ENCODE peak calls at places on chromosomes 1 and 21, in six cellular contexts. R is GM23338, X is HCT116, Y is heart right ventricle, T is cardiac muscle cell, M is aorta. Q is an unnamed sample. For H3K4me1, the result is how much of the 10 kb centered on the place peaks cover.

GRCh38 chr1:223844962-223845809 is 561 bp downstream of the TP53BP2 start:
- DNase-seq in Y (peak), X (no peak), T (peak), M (no peak), R (peak), Q (peak)

GRCh38 chr1:9438431-9439073 is 100.7 kb upstream of the SLC25A33 start:
- DNase-seq in T (peak), M (peak), X (no peak), R (no peak), Y (peak), Q (peak)

GRCh38 chr21:21109736-21110135 is 111.5 kb downstream of the NCAM2 start:
- DNase-seq in X (no peak), R (no peak), Y (no peak), T (no peak), M (no peak), Q (no peak)

GRCh38 chr1:68954841-68955240 is 458.0 kb upstream of the DEPDC1 start:
- DNase-seq in T (no peak), X (no peak), Y (no peak), M (no peak), R (no peak), Q (no peak)

GRCh38 chr1:46411601-46412341 is 17.7 kb downstream of the FAAH start:
- DNase-seq in Y (no peak), X (no peak), M (peak), T (no peak), R (peak), Q (peak)

GRCh38 chr21:41289431-41289830 is 27.2 kb upstream of the FAM3B start:
- DNase-seq in M (no peak), X (peak), Y (no peak), R (peak), T (peak), Q (peak)

GRCh38 chr1:93021539-93022134 is 57.4 kb upstream of the MTF2 start:
- DNase-seq in X (peak), M (no peak), Y (no peak), R (peak), T (peak), Q (no peak)

GRCh38 chr1:44077421-44077820 is 41.2 kb upstream of the KLF17 start:
- DNase-seq in T (peak), X (no peak), Y (no peak), R (no peak), M (no peak), Q (no peak)

GRCh38 chr1:155893389-155894142 is 17.6 kb downstream of the RIT1 start:
- DNase-seq in Y (peak), M (no peak), T (peak), X (peak), R (no peak), Q (no peak)

GRCh38 chr1:91900538-91900937 is 14.6 kb upstream of the TGFBR3 start:
- DNase-seq in X (no peak), Y (no peak), T (peak), R (no peak), M (no peak), Q (no peak)

GRCh38 chr1:226702318-226702956 is 36.6 kb downstream of the ITPKB start:
- DNase-seq in R (no peak), X (no peak), T (peak), Y (no peak), M (no peak), Q (peak)

GRCh38 chr1:171794085-171794484 is 12.6 kb downstream of the METTL13 start:
- DNase-seq in Y (no peak), M (no peak), T (peak), X (no peak), R (no peak), Q (no peak)

GRCh38 chr21:44834951-44835646 is 17.2 kb upstream of the SUMO3 start:
- DNase-seq in M (peak), Y (no peak), X (no peak), T (no peak), R (no peak), Q (no peak)

GRCh38 chr1:96962807-96963206 is 241.2 kb downstream of the PTBP2 start:
- DNase-seq in R (no peak), M (no peak), T (peak), X (no peak), Y (no peak), Q (no peak)

GRCh38 chr1:101371259-101371658 is 134.4 kb downstream of the S1PR1 start:
- DNase-seq in M (no peak), X (peak), T (no peak), Y (no peak), R (no peak), Q (no peak)

GRCh38 chr1:157193702-157194391 is 55.7 kb upstream of the ETV3 start:
- DNase-seq in Y (peak), T (peak), X (peak), R (peak), M (peak), Q (peak)

GRCh38 chr1:7560128-7560527 is 211.0 kb upstream of the VAMP3 start:
- DNase-seq in M (peak), X (no peak), Y (no peak), T (no peak), R (no peak), Q (no peak)

GRCh38 chr1:194069168-194069830 is 882.9 kb upstream of the B3GALT2 start:
- DNase-seq in T (peak), M (peak), Y (peak), X (no peak), R (no peak), Q (no peak)

GRCh38 chr1:225942574-225942973 is 1.6 kb upstream of the LEFTY2 start:
- DNase-seq in T (no peak), X (no peak), R (no peak), M (peak), Y (peak), Q (peak)

GRCh38 chr1:212432706-212433576 is at the start of gene NENF:
- DNase-seq in X (peak), T (peak), M (peak), R (peak), Y (peak), Q (peak)

GRCh38 chr1:198099755-198100154 is 57.0 kb upstream of the NEK7 start:
- DNase-seq in Y (no peak), T (no peak), X (no peak), R (no peak), M (no peak), Q (no peak)

GRCh38 chr1:216075339-216075738 is 347.9 kb downstream of the USH2A start:
- DNase-seq in R (peak), M (no peak), T (peak), Y (no peak), X (no peak), Q (peak)

GRCh38 chr1:205345761-205346160 is 11.0 kb downstream of the KLHDC8A start:
- DNase-seq in Y (no peak), M (no peak), X (no peak), R (no peak), T (no peak), Q (no peak)

GRCh38 chr1:192610114-192610958 is 25.6 kb upstream of the RGS13 start:
- DNase-seq in M (no peak), R (peak), X (peak), T (peak), Y (no peak), Q (no peak)

GRCh38 chr1:178031856-178032320 is 62.0 kb upstream of the RASAL2 start:
- DNase-seq in T (peak), R (peak), X (peak), Y (peak), M (peak), Q (peak)

GRCh38 chr1:238252033-238252802 is 361.5 kb upstream of the ZP4 start:
- DNase-seq in X (no peak), M (no peak), T (peak), R (peak), Y (peak), Q (peak)

GRCh38 chr1:154759196-154759595 is 110.9 kb downstream of the KCNN3 start:
- DNase-seq in Y (no peak), T (no peak), M (peak), R (no peak), X (no peak), Q (no peak)

GRCh38 chr1:47207811-47208373 is 18.1 kb upstream of the PDZK1IP1 start:
- DNase-seq in M (no peak), T (no peak), R (no peak), X (no peak), Y (no peak), Q (no peak)

GRCh38 chr1:75723989-75724471 is 479 bp upstream of the ACADM start:
- DNase-seq in X (peak), M (peak), R (peak), Y (peak), T (peak), Q (no peak)

GRCh38 chr1:43990271-43991199 is 864 bp upstream of the CCDC24 start:
- DNase-seq in R (no peak), T (no peak), X (no peak), M (peak), Y (no peak), Q (no peak)

GRCh38 chr1:81800741-81801031 is at the start of gene ADGRL2:
- DNase-seq in R (peak), T (no peak), M (peak), X (no peak), Y (peak), Q (peak)

GRCh38 chr1:6603424-6603850 is 768 bp upstream of the KLHL21 start:
- DNase-seq in M (peak), R (peak), X (no peak), Y (peak), T (peak), Q (peak)

GRCh38 chr21:29146726-29147125 is 16.3 kb downstream of the MAP3K7CL start:
- DNase-seq in Y (no peak), T (no peak), X (no peak), R (no peak), M (no peak), Q (no peak)
- H3K4me1 ChIP-seq in Y (under half), T (under half), X (under half), R (under half), M (under half), Q (under half)

DNA sequence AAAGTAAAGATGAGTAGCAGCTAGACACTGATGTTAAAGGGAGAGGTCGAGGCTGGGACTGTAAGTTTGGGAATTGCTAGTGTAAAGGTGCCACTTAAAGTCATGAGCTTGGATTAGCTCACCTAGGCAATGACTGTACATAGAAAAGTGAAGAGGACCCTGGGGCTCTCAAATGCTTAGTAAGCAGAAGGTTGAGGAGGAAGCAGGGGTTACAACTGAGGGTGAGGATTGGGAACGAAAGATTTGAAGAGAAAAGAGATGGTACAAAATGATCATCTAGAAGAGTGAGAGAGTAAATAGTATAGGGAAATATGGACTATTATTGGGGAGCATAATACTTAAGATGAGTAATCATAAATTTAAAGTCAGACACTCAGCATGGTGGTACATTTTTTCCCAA is 63.1 kb upstream of the TNFSF4 start:
- DNase-seq in R (no peak), T (no peak), Y (no peak), X (no peak), M (no peak), Q (no peak)
- H3K27ac ChIP-seq in R (no peak), T (no peak), Y (no peak), X (no peak), M (no peak), Q (no peak)

GRCh38 chr1:229420765-229421164 is 13.1 kb downstream of the ACTA1 start:
- DNase-seq in Y (no peak), X (peak), T (no peak), M (no peak), R (no peak), Q (peak)

GRCh38 chr1:229425564-229426159 is 8.2 kb downstream of the ACTA1 start:
- DNase-seq in R (no peak), X (no peak), M (no peak), T (no peak), Y (no peak), Q (no peak)

GRCh38 chr1:229420224-229420623 is 13.7 kb downstream of the ACTA1 start:
- DNase-seq in R (no peak), Y (no peak), T (no peak), M (no peak), X (no peak), Q (no peak)
- H3K4me1 ChIP-seq in R (under half), Y (under half), T (under half), M (under half), X (under half), Q (under half)

DNA sequence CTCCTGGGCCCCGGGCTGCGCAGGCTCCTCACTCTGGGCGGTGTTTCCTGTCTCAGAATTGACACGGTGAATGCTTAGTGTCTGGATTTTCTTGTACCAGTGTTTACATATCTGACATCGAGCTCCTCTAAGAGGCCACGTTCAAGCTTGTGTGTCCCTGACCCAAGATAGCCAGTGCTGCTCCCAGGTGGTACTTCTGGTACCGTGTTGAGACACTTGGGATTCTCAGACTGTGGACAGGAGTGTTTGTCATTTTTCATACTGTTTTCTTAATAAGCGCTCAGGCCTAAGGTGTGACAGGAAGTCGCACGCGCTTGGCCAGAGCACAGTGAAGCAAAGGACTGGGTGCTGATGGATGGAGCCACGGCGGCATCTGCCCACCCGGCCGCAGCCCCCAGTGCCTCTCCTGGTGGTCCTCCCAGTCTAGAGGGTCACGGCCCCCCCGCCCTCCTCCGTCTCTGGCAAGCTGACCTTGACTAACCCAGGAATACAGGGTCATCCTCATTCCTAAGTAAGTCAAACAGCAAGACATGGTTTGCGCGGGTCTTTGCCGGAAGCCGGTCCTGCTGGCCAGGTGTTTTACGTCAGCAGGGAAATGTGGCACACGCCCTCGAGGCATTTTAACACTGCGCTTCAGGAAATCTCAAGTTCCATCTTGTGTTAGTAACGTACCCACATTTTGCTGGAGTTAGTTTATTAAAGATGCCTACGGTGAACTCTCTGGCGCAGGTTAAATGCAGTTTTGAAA is 8.0 kb downstream of the PEX10 start:
- DNase-seq in M (no peak), X (no peak), T (no peak), R (no peak), Y (no peak), Q (no peak)
- H3K27ac ChIP-seq in M (no peak), X (no peak), T (peak), R (no peak), Y (no peak), Q (no peak)

Q was measured in endodermal cell.